ENCODE peak calls at places on chromosomes 7 and 10, in four cellular contexts. V is body of pancreas; F is endothelial cell; H is activated CD8-positive, alpha-beta T cell treated with anti-CD3 and anti-CD28 coated beads for 36 hours. K is an unnamed sample.

GRCh38 chr10:35613597-35614226 is 8.6 kb downstream of the GJD4 start:
- DNase-seq in V (no peak), F (no peak), H (no peak), K (no peak)

GRCh38 chr10:121303273-121303890 is 294.9 kb downstream of the FGFR2 start:
- DNase-seq in V (no peak), F (no peak), H (no peak), K (no peak)

GRCh38 chr7:75900617-75901315 is 14.2 kb upstream of the POR start:
- DNase-seq in V (no peak), F (no peak), H (no peak), K (no peak)

GRCh38 chr10:110684800-110685446 is 40.8 kb downstream of the RBM20 start:
- DNase-seq in V (no peak), F (no peak), H (no peak), K (no peak)

GRCh38 chr10:35426657-35427056 is 90.3 kb downstream of the CCNY start:
- DNase-seq in V (no peak), F (no peak), H (no peak), K (no peak)

GRCh38 chr7:69920802-69921201 is 322.5 kb downstream of the AUTS2 start:
- DNase-seq in V (no peak), F (no peak), H (no peak), K (no peak)

GRCh38 chr10:122124342-122124741 is 135.4 kb downstream of the TACC2 start:
- DNase-seq in V (no peak), F (no peak), H (no peak), K (no peak)

GRCh38 chr7:1045038-1045726 is 836 bp downstream of the GPR146 start:
- DNase-seq in V (no peak), F (no peak), H (no peak), K (no peak)

GRCh38 chr10:132879408-132880147 is 62.8 kb downstream of the CFAP46 start:
- DNase-seq in V (peak; percentile 4), F (no peak), H (no peak), K (no peak)

GRCh38 chr10:12412671-12413368 is 63.5 kb downstream of the CAMK1D start:
- DNase-seq in V (no peak), F (no peak), H (peak; percentile 75), K (no peak)

GRCh38 chr7:141071855-141072547 is 1.9 kb upstream of the TMEM178B start:
- DNase-seq in V (no peak), F (no peak), H (no peak), K (peak; percentile 12)

GRCh38 chr7:128923411-128923800 is 12.9 kb upstream of the KCP start:
- DNase-seq in V (no peak), F (no peak), H (no peak), K (no peak)

GRCh38 chr10:87093461-87094372 is 926 bp downstream of the GLUD1 start:
- DNase-seq in V (peak; percentile 84), F (peak; percentile 55), H (peak; percentile 92), K (peak; percentile 63)

GRCh38 chr7:35725280-35725680 is 30.3 kb upstream of the HERPUD2 start:
- DNase-seq in V (peak; percentile 11), F (no peak), H (peak; percentile 72), K (peak; percentile 38)

GRCh38 chr7:149642579-149642978 is 130.8 kb downstream of the ZNF467 start:
- DNase-seq in V (peak; percentile 28), F (no peak), H (no peak), K (no peak)

GRCh38 chr7:149633976-149634945 is 136.7 kb upstream of the ZNF746 start:
- DNase-seq in V (no peak), F (no peak), H (no peak), K (no peak)

GRCh38 chr7:149635561-149636329 is 137.6 kb downstream of the ZNF467 start:
- DNase-seq in V (no peak), F (no peak), H (peak; percentile 16), K (no peak)

GRCh38 chr7:149637911-149638565 is 135.3 kb downstream of the ZNF467 start:
- DNase-seq in V (no peak), F (no peak), H (no peak), K (no peak)

GRCh38 chr7:149638566-149639320 is 134.6 kb downstream of the ZNF467 start:
- DNase-seq in V (no peak), F (no peak), H (no peak), K (no peak)
- TF ChIP-seq CTCF in V (no peak), F (no peak), H (no peak), K (no peak)

GRCh38 chr10:130515670-130516069 is 379.5 kb downstream of the GLRX3 start:
- DNase-seq in V (no peak), F (no peak), H (no peak), K (no peak)
- TF ChIP-seq CTCF in V (no peak), F (no peak), H (no peak), K (no peak)

DNA sequence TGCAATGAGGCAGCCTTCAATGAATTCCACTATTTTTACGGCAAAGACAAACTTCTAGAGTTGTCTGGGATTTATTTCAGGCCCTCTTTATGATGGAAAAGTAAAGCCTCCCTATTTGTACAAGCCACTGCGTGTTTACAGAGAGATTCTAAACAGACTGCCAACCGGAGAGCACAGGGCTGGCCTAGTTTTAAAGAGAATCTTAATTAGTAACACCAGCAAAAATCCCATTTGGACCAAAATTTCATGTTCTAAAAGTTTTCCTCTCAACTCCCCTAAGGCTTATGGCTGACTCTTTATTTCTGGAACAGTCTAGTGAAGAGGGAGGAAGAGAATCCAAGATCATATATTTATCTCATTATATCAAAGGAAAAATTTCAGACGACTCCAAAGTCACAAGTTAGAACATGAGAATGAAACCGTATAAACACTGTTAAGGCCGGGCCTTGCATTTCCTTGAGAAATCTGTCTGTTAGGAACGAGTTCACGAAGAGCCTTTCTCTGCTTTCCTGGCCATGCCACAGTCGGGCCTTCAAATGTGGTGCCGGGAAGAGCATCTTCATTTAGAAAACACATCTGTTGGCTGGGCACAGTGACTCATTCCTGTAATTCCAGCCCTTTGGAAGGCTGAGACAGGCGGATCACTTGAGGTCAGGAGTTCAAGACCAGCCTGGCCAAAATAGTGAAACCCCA is 724.6 kb upstream of the NRP1 start:
- DNase-seq in V (no peak), F (no peak), H (no peak), K (no peak)
- TF ChIP-seq CTCF in V (no peak), F (no peak), H (no peak), K (no peak)

DNA sequence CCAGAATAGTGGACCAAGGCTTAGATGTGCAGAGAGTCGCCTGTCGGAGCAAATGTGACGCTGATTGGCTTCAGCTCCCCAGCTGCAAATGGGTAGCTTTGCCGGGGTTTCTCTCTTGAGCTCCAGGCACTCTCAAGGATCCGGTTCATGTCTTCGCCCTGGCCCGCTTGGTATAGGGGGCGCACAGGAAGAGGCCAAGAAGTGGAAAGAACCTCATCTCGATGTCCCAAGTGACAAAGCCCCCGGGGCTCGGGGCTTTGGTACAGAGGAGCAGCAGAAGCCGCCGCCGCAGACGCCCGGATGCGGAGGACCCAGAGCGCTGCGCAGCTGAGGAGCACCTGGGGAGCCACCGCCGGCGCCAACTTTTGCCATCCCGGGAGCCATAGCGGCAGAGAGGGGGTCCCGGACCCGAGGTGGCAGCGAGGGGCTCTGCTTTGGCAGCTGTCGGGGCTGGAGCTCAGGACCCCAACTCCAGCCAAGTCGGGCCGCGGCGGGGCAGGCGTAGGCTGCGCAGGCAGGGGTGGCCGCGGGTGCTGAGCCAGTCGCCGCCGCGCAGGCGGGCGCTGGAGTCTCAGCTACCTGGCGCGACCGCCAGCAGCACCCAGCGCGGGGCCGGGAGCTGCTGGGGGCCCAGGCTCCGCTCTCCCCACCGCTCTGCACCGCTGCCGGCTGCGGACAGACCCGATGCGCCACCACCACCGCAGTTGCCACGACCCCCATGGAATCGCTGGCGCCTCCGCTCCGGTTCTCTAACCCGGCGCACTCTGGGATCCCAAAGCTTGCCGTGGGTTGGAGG is 466.5 kb downstream of the XPNPEP1 start:
- DNase-seq in V (peak; percentile 5), F (peak; percentile 33), H (no peak), K (no peak)
- TF ChIP-seq CTCF in V (no peak), F (no peak), H (no peak), K (no peak)

K was measured in GM13977.